ENCODE peak calls at places on chromosomes 7 and 10, in four cellular contexts. One of them, this sample, is unnamed.

GRCh38 chr10:78349165-78349516 is 315.5 kb downstream of the RPS24 start:
- DNase-seq in endothelial cell of umbilical vein: no peak
- DNase-seq in prostate gland: no peak
- DNase-seq in heart left ventricle: peak
- DNase-seq in this sample: peak

GRCh38 chr7:69782917-69783684 is 184.8 kb downstream of the AUTS2 start:
- DNase-seq in prostate gland: peak
- DNase-seq in heart left ventricle: peak
- DNase-seq in endothelial cell of umbilical vein: no peak
- DNase-seq in this sample: no peak

GRCh38 chr10:10510179-10510578 is 507.5 kb upstream of the CELF2 start:
- DNase-seq in heart left ventricle: no peak
- DNase-seq in prostate gland: no peak
- DNase-seq in endothelial cell of umbilical vein: no peak
- DNase-seq in this sample: no peak

GRCh38 chr7:131003634-131004033 is 269.6 kb upstream of the KLF14 start:
- DNase-seq in heart left ventricle: no peak
- DNase-seq in endothelial cell of umbilical vein: no peak
- DNase-seq in prostate gland: no peak
- DNase-seq in this sample: no peak

GRCh38 chr7:55191926-55192692 is 173.0 kb upstream of the LANCL2 start:
- DNase-seq in endothelial cell of umbilical vein: peak
- DNase-seq in heart left ventricle: no peak
- DNase-seq in prostate gland: no peak
- DNase-seq in this sample: no peak

GRCh38 chr10:70715853-70716795 is 43.8 kb downstream of the ADAMTS14 start:
- DNase-seq in endothelial cell of umbilical vein: peak
- DNase-seq in prostate gland: no peak
- DNase-seq in heart left ventricle: peak
- DNase-seq in this sample: no peak

GRCh38 chr10:6563075-6563474 is 17.0 kb downstream of the PRKCQ start:
- DNase-seq in prostate gland: no peak
- DNase-seq in endothelial cell of umbilical vein: no peak
- DNase-seq in heart left ventricle: no peak
- DNase-seq in this sample: no peak

GRCh38 chr7:17130281-17131059 is 168.0 kb upstream of the AHR start:
- DNase-seq in heart left ventricle: no peak
- DNase-seq in prostate gland: no peak
- DNase-seq in endothelial cell of umbilical vein: peak
- DNase-seq in this sample: no peak

GRCh38 chr7:43647772-43648643 is 65.1 kb downstream of the STK17A start:
- DNase-seq in heart left ventricle: no peak
- DNase-seq in endothelial cell of umbilical vein: peak
- DNase-seq in prostate gland: peak
- DNase-seq in this sample: peak

GRCh38 chr10:110076559-110077318 is 69.0 kb downstream of the ADD3 start:
- DNase-seq in endothelial cell of umbilical vein: peak
- DNase-seq in heart left ventricle: peak
- DNase-seq in prostate gland: peak
- DNase-seq in this sample: no peak

GRCh38 chr7:726084-726853 is at the start of gene DNAAF5:
- DNase-seq in prostate gland: peak
- DNase-seq in heart left ventricle: peak
- DNase-seq in endothelial cell of umbilical vein: peak
- DNase-seq in this sample: peak
- TF ChIP-seq POLR2A in prostate gland: peak
- TF ChIP-seq POLR2A in heart left ventricle: no peak
- TF ChIP-seq POLR2A in endothelial cell of umbilical vein: peak
- TF ChIP-seq POLR2A in this sample: peak

GRCh38 chr10:61992059-61992460 is 90.6 kb downstream of the ARID5B start:
- DNase-seq in endothelial cell of umbilical vein: peak
- DNase-seq in heart left ventricle: no peak
- DNase-seq in prostate gland: no peak
- DNase-seq in this sample: no peak
- H3K4me3 ChIP-seq in endothelial cell of umbilical vein: no peak
- H3K4me3 ChIP-seq in heart left ventricle: no peak
- H3K4me3 ChIP-seq in prostate gland: no peak
- H3K4me3 ChIP-seq in this sample: no peak

DNA sequence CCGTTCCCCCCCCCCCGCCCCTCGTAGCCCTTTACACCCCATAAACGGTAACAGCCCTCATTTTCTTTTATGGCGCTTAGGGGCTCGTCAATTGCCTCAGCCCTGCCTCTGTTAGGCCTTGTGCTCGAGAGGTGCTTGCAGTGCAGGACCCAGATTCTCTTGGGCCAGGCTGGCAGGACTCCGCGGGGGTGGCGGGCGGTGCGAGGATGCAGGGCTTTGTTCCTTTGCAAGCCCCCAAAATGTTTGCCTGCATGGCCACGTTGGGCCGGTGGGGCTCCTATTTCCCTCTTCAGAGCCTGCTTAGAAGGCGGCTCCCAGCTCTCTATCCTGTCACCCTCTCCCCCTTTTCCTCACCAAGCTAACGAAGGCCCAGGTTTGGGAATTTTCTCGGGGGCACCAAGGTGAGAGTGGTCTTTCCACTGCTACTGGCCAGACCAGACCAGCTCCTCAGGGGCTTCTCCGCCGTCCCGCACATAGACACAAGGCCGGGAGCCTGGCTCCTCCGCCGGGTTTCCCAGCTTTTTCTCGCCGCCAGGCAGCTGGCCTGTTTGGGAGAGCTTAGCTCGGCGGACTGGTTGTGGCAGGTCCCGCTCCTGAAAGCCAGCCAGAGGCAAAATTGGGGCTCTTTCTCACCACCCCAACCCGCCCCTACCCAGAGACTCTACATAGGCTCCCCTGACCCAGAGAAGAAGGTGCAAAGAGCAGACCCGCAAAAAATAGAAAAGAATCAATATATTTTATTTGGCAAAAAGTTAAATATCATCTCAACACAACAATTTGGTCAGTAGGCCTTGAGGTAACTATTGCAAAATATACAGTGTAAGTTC is 3.4 kb downstream of the HOXA9 start:
- DNase-seq in heart left ventricle: no peak
- DNase-seq in endothelial cell of umbilical vein: no peak
- DNase-seq in prostate gland: no peak
- DNase-seq in this sample: no peak
- H3K27ac ChIP-seq in heart left ventricle: no peak
- H3K27ac ChIP-seq in endothelial cell of umbilical vein: peak
- H3K27ac ChIP-seq in prostate gland: peak
- H3K27ac ChIP-seq in this sample: no peak

GRCh38 chr7:26193432-26194206 is 6.9 kb downstream of the HNRNPA2B1 start:
- DNase-seq in prostate gland: no peak
- DNase-seq in endothelial cell of umbilical vein: no peak
- DNase-seq in heart left ventricle: no peak
- DNase-seq in this sample: no peak

GRCh38 chr7:26196305-26196704 is 4.2 kb downstream of the HNRNPA2B1 start:
- DNase-seq in prostate gland: no peak
- DNase-seq in heart left ventricle: no peak
- DNase-seq in endothelial cell of umbilical vein: no peak
- DNase-seq in this sample: no peak

GRCh38 chr7:26197153-26198115 is 3.1 kb downstream of the HNRNPA2B1 start:
- DNase-seq in prostate gland: no peak
- DNase-seq in heart left ventricle: no peak
- DNase-seq in endothelial cell of umbilical vein: no peak
- DNase-seq in this sample: no peak

GRCh38 chr7:26195867-26196266 is 4.7 kb downstream of the HNRNPA2B1 start:
- DNase-seq in endothelial cell of umbilical vein: no peak
- DNase-seq in heart left ventricle: no peak
- DNase-seq in prostate gland: no peak
- DNase-seq in this sample: no peak

DNA sequence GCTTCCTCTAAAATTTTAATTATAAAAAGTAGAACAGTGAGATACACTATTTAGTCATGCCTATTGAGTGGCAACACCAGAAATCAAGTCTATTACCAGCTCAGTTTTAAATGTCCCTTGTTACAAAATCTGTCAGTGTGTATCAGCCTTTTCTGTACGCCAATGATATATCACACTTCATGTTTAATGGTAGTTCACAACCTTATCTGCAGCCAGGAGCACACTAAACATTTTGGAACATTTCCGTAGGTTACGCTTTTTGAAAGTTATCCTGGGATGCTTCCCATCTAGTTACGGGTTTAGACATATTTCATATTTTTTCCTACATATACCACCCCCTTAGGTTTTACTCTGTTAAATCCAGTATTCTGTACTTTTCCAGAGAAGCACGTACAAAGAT is 5.4 kb downstream of the HNRNPA2B1 start:
- DNase-seq in prostate gland: no peak
- DNase-seq in endothelial cell of umbilical vein: no peak
- DNase-seq in heart left ventricle: no peak
- DNase-seq in this sample: no peak
- TF ChIP-seq POLR2A in prostate gland: no peak
- TF ChIP-seq POLR2A in endothelial cell of umbilical vein: no peak
- TF ChIP-seq POLR2A in heart left ventricle: no peak
- TF ChIP-seq POLR2A in this sample: no peak

GRCh38 chr7:158126661-158127060 is 461.0 kb downstream of the PTPRN2 start:
- DNase-seq in endothelial cell of umbilical vein: no peak
- DNase-seq in heart left ventricle: no peak
- DNase-seq in prostate gland: no peak
- DNase-seq in this sample: no peak
- H3K4me3 ChIP-seq in endothelial cell of umbilical vein: no peak
- H3K4me3 ChIP-seq in heart left ventricle: no peak
- H3K4me3 ChIP-seq in prostate gland: no peak
- H3K4me3 ChIP-seq in this sample: no peak

This sample was measured in right lobe of liver.